ENCODE peak calls at places on chromosomes 4 and X, in nine cellular contexts. X, V, C, K, N, D, W, E and Y are unnamed samples.

GRCh38 chrX:20181563-20182329 is 40.1 kb upstream of the EIF1AX start:
- DNase-seq in X (no peak), V (no peak), C (no peak), K (no peak), N (no peak), D (no peak), W (no peak), E (no peak), Y (no peak)

GRCh38 chrX:33969105-33969504 is 163.0 kb downstream of the FAM47A start:
- DNase-seq in X (no peak), V (no peak), C (no peak), K (no peak), N (no peak), D (no peak), W (no peak), E (no peak), Y (no peak)

GRCh38 chrX:38277802-38278201 is 49.5 kb downstream of the RPGR start:
- DNase-seq in X (no peak), V (no peak), C (no peak), K (no peak), N (no peak), D (no peak), W (no peak), E (no peak), Y (no peak)

GRCh38 chrX:53716328-53717088 is 30.0 kb upstream of the HUWE1 start:
- DNase-seq in X (no peak), V (peak; percentile 46), C (no peak), K (no peak), N (no peak), D (no peak), W (no peak), E (no peak), Y (peak; percentile 54)

GRCh38 chr4:167956676-167957075 is 135.7 kb upstream of the ANXA10 start:
- DNase-seq in X (no peak), V (peak; percentile 18), C (no peak), K (no peak), N (no peak), D (no peak), W (no peak), E (no peak), Y (no peak)

GRCh38 chr4:173074501-173074946 is 94.1 kb upstream of the GALNT7 start:
- DNase-seq in X (no peak), V (peak; percentile 94), C (peak; percentile 18), K (peak; percentile 50), N (peak; percentile 4), D (no peak), W (peak; percentile 65), E (no peak), Y (no peak)

GRCh38 chr4:146486565-146486964 is 35.2 kb downstream of the SLC10A7 start:
- DNase-seq in X (no peak), V (no peak), C (no peak), K (no peak), N (no peak), D (no peak), W (no peak), E (no peak), Y (no peak)

GRCh38 chr4:69907151-69907550 is 23.7 kb upstream of the CSN1S1 start:
- DNase-seq in X (no peak), V (peak; percentile 24), C (no peak), K (no peak), N (no peak), D (no peak), W (no peak), E (no peak), Y (no peak)

GRCh38 chr4:119238068-119238722 is 25.7 kb downstream of the USP53 start:
- DNase-seq in X (no peak), V (no peak), C (no peak), K (no peak), N (no peak), D (no peak), W (no peak), E (no peak), Y (peak; percentile 74)

GRCh38 chrX:155027509-155028066 is 944 bp downstream of the FUNDC2 start:
- DNase-seq in X (no peak), V (peak; percentile 82), C (no peak), K (peak; percentile 49), N (peak; percentile 23), D (peak; percentile 17), W (peak; percentile 61), E (no peak), Y (no peak)

GRCh38 chr4:113979157-113979972 is at the start of gene ARSJ:
- DNase-seq in X (peak; percentile 71), V (peak; percentile 88), C (peak; percentile 42), K (peak; percentile 72), N (peak; percentile 32), D (peak; percentile 26), W (peak; percentile 41), E (peak; percentile 22), Y (no peak)

GRCh38 chrX:132775230-132775823 is 183.1 kb downstream of the HS6ST2 start:
- DNase-seq in X (no peak), V (no peak), C (no peak), K (no peak), N (no peak), D (no peak), W (no peak), E (no peak), Y (peak; percentile 2)

GRCh38 chr4:140012688-140013087 is 141.3 kb downstream of the MAML3 start:
- DNase-seq in X (no peak), V (peak; percentile 86), C (peak; percentile 57), K (peak; percentile 70), N (peak; percentile 50), D (peak; percentile 27), W (peak; percentile 51), E (no peak), Y (no peak)

GRCh38 chrX:23504895-23505294 is 162.4 kb upstream of the PRDX4 start:
- DNase-seq in X (no peak), V (peak; percentile 1), C (no peak), K (no peak), N (no peak), D (no peak), W (no peak), E (no peak), Y (no peak)

GRCh38 chr4:108168672-108169562 is at the start of gene LEF1:
- DNase-seq in X (no peak), V (peak; percentile 24), C (no peak), K (peak; percentile 52), N (no peak), D (no peak), W (no peak), E (no peak), Y (peak; percentile 56)

GRCh38 chr4:83716874-83717273 is 181.0 kb downstream of the GPAT3 start:
- DNase-seq in X (no peak), V (peak; percentile 6), C (no peak), K (no peak), N (no peak), D (no peak), W (peak; percentile 16), E (no peak), Y (no peak)

GRCh38 chrX:40320819-40321218 is 223.1 kb upstream of the BCOR start:
- DNase-seq in X (no peak), V (no peak), C (no peak), K (no peak), N (no peak), D (no peak), W (no peak), E (no peak), Y (no peak)

GRCh38 chrX:155767101-155767878 is 113.9 kb upstream of the VAMP7 start:
- DNase-seq in X (peak; percentile 66), V (peak; percentile 77), C (peak; percentile 18), K (peak; percentile 77), N (peak; percentile 71), D (no peak), W (peak; percentile 35), E (peak; percentile 12), Y (no peak)

GRCh38 chr4:48967626-48968025 is 18.4 kb upstream of the CWH43 start:
- DNase-seq in X (no peak), V (peak; percentile 26), C (no peak), K (no peak), N (no peak), D (no peak), W (no peak), E (no peak), Y (no peak)

DNA sequence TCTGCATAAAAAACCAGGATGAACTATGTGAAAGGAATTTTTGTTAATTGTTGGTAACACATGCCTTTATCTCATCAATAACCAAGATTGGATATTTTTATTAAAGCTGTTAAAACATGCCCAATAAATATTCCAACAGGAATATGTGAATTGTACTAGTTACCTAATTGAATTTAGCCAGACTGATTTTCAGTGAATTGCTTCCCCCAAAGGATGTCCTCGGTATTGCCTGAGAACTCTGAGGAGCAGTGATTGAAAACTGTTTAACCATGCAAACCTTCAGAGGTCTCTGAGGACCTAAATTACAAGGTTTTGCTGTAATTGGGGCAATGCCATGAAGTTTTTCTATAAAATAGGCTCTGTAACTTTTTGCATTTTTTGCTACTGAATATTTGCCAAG is 66.6 kb downstream of the BLTP1 start:
- DNase-seq in X (no peak), V (peak; percentile 14), C (no peak), K (peak; percentile 40), N (no peak), D (no peak), W (no peak), E (no peak), Y (no peak)
- TF ChIP-seq CTCF in X (peak; percentile 40), V (peak; percentile 38), C (no peak), K (peak; percentile 50), N (peak; percentile 33), D (no peak), W (peak; percentile 44), E (peak; percentile 23), Y (peak; percentile 16)

GRCh38 chr4:181007751-181008150 is 1235.5 kb upstream of the TENM3 start:
- DNase-seq in X (no peak), V (peak; percentile 42), C (no peak), K (peak; percentile 17), N (no peak), D (no peak), W (no peak), E (no peak), Y (no peak)
- H3K4me3 ChIP-seq in X (no peak overlapping the region), V (no peak overlapping the region), C (no peak overlapping the region), K (peak overlapping the region; percentile 35), N (no peak overlapping the region), D (no peak overlapping the region), W (no peak overlapping the region), E (no peak overlapping the region), Y (no peak overlapping the region)

GRCh38 chrX:87392369-87392768 is 125.2 kb upstream of the KLHL4 start:
- DNase-seq in X (no peak), V (no peak), C (no peak), K (no peak), N (no peak), D (no peak), W (no peak), E (no peak), Y (no peak)
- TF ChIP-seq CTCF in X (no peak), V (no peak), C (no peak), K (no peak), N (no peak), D (no peak), W (no peak), E (no peak), Y (no peak)

GRCh38 chrX:49040376-49040955 is 2.7 kb downstream of the TFE3 start:
- DNase-seq in X (no peak), V (peak; percentile 61), C (peak; percentile 6), K (peak; percentile 17), N (no peak), D (no peak), W (no peak), E (no peak), Y (no peak)
- H3K4me3 ChIP-seq in X (peak overlapping the region; percentile 63), V (peak overlapping the region; percentile 77), C (peak overlapping the region; percentile 93), K (peak overlapping the region; percentile 32), N (peak overlapping the region; percentile 35), D (no peak overlapping the region), W (peak overlapping the region; percentile 43), E (peak overlapping the region; percentile 91), Y (no peak overlapping the region)

GRCh38 chr4:109708990-109709389 is 5.7 kb upstream of the CASP6 start:
- DNase-seq in X (no peak), V (no peak), C (no peak), K (no peak), N (no peak), D (no peak), W (no peak), E (no peak), Y (no peak)
- TF ChIP-seq CTCF in X (no peak), V (no peak), C (no peak), K (no peak), N (no peak), D (no peak), W (no peak), E (no peak), Y (no peak)